ENCODE peak calls at places on chromosomes 13 and 19, in five cellular contexts. S, F, C, R and X are unnamed samples.
A peak's percentile ranks its signal among the peaks of the same experiment; 100 is the strongest.

GRCh38 chr19:57664269-57665127 is 4.2 kb upstream of the ZSCAN4 start:
- DNase-seq in R (peak; percentile 52), F (peak; percentile 79), C (peak; percentile 16), S (no peak), X (no peak)

GRCh38 chr13:111216166-111216960 is 101.3 kb downstream of the ARHGEF7 start:
- DNase-seq in R (peak; percentile 44), C (no peak), S (no peak), F (peak; percentile 55), X (no peak)

GRCh38 chr13:99275093-99275469 is 16.9 kb upstream of the GPR18 start:
- DNase-seq in R (no peak), F (no peak), C (no peak), S (no peak), X (peak; percentile 22)

GRCh38 chr13:77449265-77449664 is 86.2 kb upstream of the SCEL start:
- DNase-seq in F (no peak), R (no peak), C (no peak), S (no peak), X (no peak)

GRCh38 chr19:56167064-56167578 is 8.7 kb upstream of the GALP start:
- DNase-seq in R (no peak), F (peak; percentile 80), C (no peak), S (no peak), X (no peak)

GRCh38 chr13:78657699-78658629 is 991 bp downstream of the OBI1 start:
- DNase-seq in C (no peak), F (peak; percentile 76), R (no peak), S (no peak), X (peak; percentile 30)

GRCh38 chr19:51359294-51359693 is 6.9 kb downstream of the ETFB start:
- DNase-seq in S (no peak), F (no peak), C (no peak), R (no peak), X (no peak)

GRCh38 chr19:20244356-20244755 is 77.3 kb downstream of the ZNF486 start:
- DNase-seq in C (no peak), F (no peak), S (no peak), R (no peak), X (no peak)

GRCh38 chr13:112892759-112893569 is 76.0 kb upstream of the MCF2L start:
- DNase-seq in S (no peak), R (no peak), C (no peak), F (no peak), X (peak; percentile 41)

GRCh38 chr13:90696254-90696653 is 651.2 kb upstream of the MIR17HG start:
- DNase-seq in C (no peak), F (no peak), R (no peak), S (no peak), X (no peak)

GRCh38 chr19:45057444-45057843 is 18.6 kb downstream of the CLASRP start:
- DNase-seq in F (no peak), S (no peak), C (no peak), R (no peak), X (no peak)

GRCh38 chr19:13622727-13623126 is 116.4 kb upstream of the CACNA1A start:
- DNase-seq in C (no peak), F (no peak), S (no peak), R (no peak), X (no peak)

GRCh38 chr19:48372904-48373303 is 8.7 kb downstream of the SYNGR4 start:
- DNase-seq in S (no peak), C (no peak), R (no peak), F (no peak), X (no peak)

GRCh38 chr19:53868892-53869804 is 1.5 kb downstream of the MYADM start:
- DNase-seq in C (peak; percentile 26), R (peak; percentile 74), F (peak; percentile 82), S (peak; percentile 98), X (peak; percentile 85)

GRCh38 chr19:3038214-3038613 is 9.1 kb upstream of the TLE2 start:
- DNase-seq in F (no peak), R (no peak), S (no peak), C (no peak), X (no peak)

GRCh38 chr13:114002009-114002544 is 28.2 kb upstream of the C13orf46 start:
- DNase-seq in C (no peak), F (no peak), R (no peak), S (no peak), X (no peak)

GRCh38 chr19:40610396-40611064 is 9.4 kb downstream of the LTBP4 start:
- DNase-seq in R (peak; percentile 68), C (no peak), F (no peak), S (no peak), X (peak; percentile 46)

GRCh38 chr13:51249767-51250741 is 27.9 kb downstream of the FAM124A start:
- DNase-seq in F (peak; percentile 55), C (no peak), S (no peak), R (no peak), X (peak; percentile 11)

GRCh38 chr19:1244693-1245451 is 3.3 kb downstream of the ATP5F1D start:
- DNase-seq in F (no peak), R (peak; percentile 52), S (no peak), C (peak; percentile 20), X (no peak)

GRCh38 chr19:4678881-4679379 is 8.8 kb upstream of the MYDGF start:
- DNase-seq in R (no peak), S (no peak), C (no peak), F (peak; percentile 93), X (no peak)

GRCh38 chr13:51058461-51059167 is 52.5 kb downstream of the C13orf42 start:
- DNase-seq in C (no peak), R (no peak), F (no peak), S (no peak), X (no peak)

GRCh38 chr19:35000338-35000646 is 169 bp downstream of the GRAMD1A start:
- DNase-seq in C (no peak), F (no peak), S (peak; percentile 69), R (no peak), X (no peak)

GRCh38 chr19:44111910-44112463 is 1.2 kb upstream of the ZNF225 start:
- DNase-seq in C (no peak), F (peak; percentile 31), S (no peak), R (no peak), X (no peak)

GRCh38 chr19:39969681-39970423 is 1.1 kb upstream of the PSMC4 start:
- DNase-seq in C (no peak), F (no peak), S (no peak), R (no peak), X (no peak)

GRCh38 chr19:53977991-53978731 is 13.3 kb upstream of the CACNG6 start:
- DNase-seq in C (peak; percentile 46), S (no peak), R (peak; percentile 81), F (peak; percentile 82), X (no peak)